ENCODE peak calls at places on chromosomes 16 and 17, in five cellular contexts. W, I, Z, P and V are unnamed samples.

GRCh38 chr17:69672924-69673323 is 258.4 kb downstream of the MAP2K6 start:
- DNase-seq in W (no peak), P (no peak), I (no peak), Z (no peak), V (no peak)

GRCh38 chr17:17098426-17099035 is 56.3 kb downstream of the MPRIP start:
- DNase-seq in W (no peak), I (no peak), Z (no peak), P (no peak), V (no peak)

GRCh38 chr16:8998114-8998513 is 34.4 kb upstream of the USP7 start:
- DNase-seq in W (no peak), Z (no peak), P (no peak), I (no peak), V (no peak)

GRCh38 chr17:45574376-45574775 is 83.9 kb upstream of the PLEKHM1 start:
- DNase-seq in W (no peak), P (no peak), Z (no peak), I (no peak), V (no peak)

GRCh38 chr17:67322039-67322787 is 44.2 kb downstream of the PSMD12 start:
- DNase-seq in Z (no peak), P (peak), I (no peak), W (no peak), V (no peak)

GRCh38 chr17:71252446-71252845 is 868.4 kb upstream of the SOX9 start:
- DNase-seq in W (no peak), I (no peak), Z (no peak), P (no peak), V (no peak)

GRCh38 chr17:41140360-41141132 is at the start of gene KRTAP4-6:
- DNase-seq in Z (no peak), W (no peak), I (no peak), P (no peak), V (no peak)

GRCh38 chr17:57833597-57833939 is 16.3 kb downstream of the MRPS23 start:
- DNase-seq in I (no peak), W (no peak), Z (no peak), P (no peak), V (no peak)

GRCh38 chr16:86725401-86725800 is 147.1 kb downstream of the FOXL1 start:
- DNase-seq in I (no peak), Z (no peak), P (no peak), W (no peak), V (no peak)

GRCh38 chr16:12679660-12680272 is 123.9 kb downstream of the CPPED1 start:
- DNase-seq in I (no peak), Z (no peak), W (no peak), P (no peak), V (no peak)

GRCh38 chr16:1509307-1510221 is 16.4 kb downstream of the TELO2 start:
- DNase-seq in Z (no peak), I (no peak), W (no peak), P (no peak), V (no peak)

GRCh38 chr17:40022961-40023541 is 7.8 kb downstream of the CSF3 start:
- DNase-seq in P (peak), I (no peak), Z (no peak), W (peak), V (no peak)

GRCh38 chr17:6574689-6575595 is 18.6 kb upstream of the PITPNM3 start:
- DNase-seq in W (no peak), Z (no peak), P (no peak), I (no peak), V (no peak)

GRCh38 chr17:46894476-46895151 is 28.3 kb upstream of the GOSR2 start:
- DNase-seq in I (no peak), Z (no peak), P (no peak), W (no peak), V (no peak)

GRCh38 chr17:40936437-40936971 is 942 bp downstream of the KRT23 start:
- DNase-seq in I (no peak), P (no peak), W (peak), Z (no peak), V (no peak)

GRCh38 chr17:45361976-45362375 is 45.2 kb upstream of the MAP3K14 start:
- DNase-seq in I (no peak), Z (no peak), W (no peak), P (no peak), V (no peak)

GRCh38 chr16:50507397-50507796 is 40.8 kb upstream of the NKD1 start:
- DNase-seq in I (no peak), W (no peak), P (no peak), Z (no peak), V (no peak)

GRCh38 chr17:7081341-7082062 is 1.5 kb upstream of the CLEC10A start:
- DNase-seq in Z (no peak), I (no peak), W (no peak), P (no peak), V (peak)

GRCh38 chr17:80222376-80223141 is 2.3 kb downstream of the SLC26A11 start:
- DNase-seq in W (no peak), P (no peak), I (no peak), Z (no peak), V (no peak)

GRCh38 chr16:85898521-85899442 is at the start of gene IRF8:
- DNase-seq in Z (peak), P (no peak), I (no peak), W (no peak), V (peak)

GRCh38 chr16:20940864-20941634 is 40.5 kb downstream of the LYRM1 start:
- DNase-seq in I (no peak), P (no peak), Z (no peak), W (no peak), V (no peak)

GRCh38 chr17:33927732-33928133 is 327.4 kb upstream of the CCL2 start:
- DNase-seq in Z (no peak), I (no peak), P (no peak), W (no peak), V (no peak)

GRCh38 chr17:59829217-59830006 is 63.3 kb downstream of the TUBD1 start:
- DNase-seq in P (peak), Z (no peak), I (no peak), W (peak), V (no peak)

GRCh38 chr17:14302421-14303099 is 1.7 kb downstream of the HS3ST3B1 start:
- DNase-seq in P (no peak), I (peak), W (peak), Z (peak), V (peak)

GRCh38 chr16:24188143-24188542 is 68.0 kb upstream of the CACNG3 start:
- DNase-seq in I (no peak), Z (no peak), P (no peak), W (no peak), V (no peak)

GRCh38 chr17:8868529-8868951 is 1.1 kb upstream of the PIK3R6 start:
- DNase-seq in Z (no peak), W (no peak), I (no peak), P (no peak), V (no peak)

GRCh38 chr17:37759014-37759637 is 14.3 kb upstream of the HNF1B start:
- DNase-seq in I (no peak), Z (no peak), P (no peak), W (no peak), V (no peak)

GRCh38 chr16:86171329-86171728 is 272.4 kb downstream of the IRF8 start:
- DNase-seq in P (no peak), Z (no peak), W (no peak), I (no peak), V (no peak)

GRCh38 chr17:73546770-73547345 is 97.4 kb downstream of the SDK2 start:
- DNase-seq in I (no peak), Z (peak), W (peak), P (peak), V (no peak)

GRCh38 chr16:48608452-48608851 is 1.5 kb downstream of the N4BP1 start:
- DNase-seq in P (no peak), Z (no peak), I (no peak), W (no peak), V (peak)